ENCODE peak calls at places on chromosomes 5 and 9, in seven cellular contexts. E is CD8-positive, alpha-beta memory T cell; C is mesenchymal stem cell; U is AG09309; S is right lobe of liver; M is foreskin fibroblast; I is endothelial cell of umbilical vein. H is an unnamed sample.

GRCh38 chr5:108900668-108901067 is 153.0 kb downstream of the FER start:
- DNase-seq in C (peak), M (peak), E (no peak), I (peak), U (no peak), S (no peak), H (no peak)

GRCh38 chr9:118423021-118423420 is 718.8 kb downstream of the TLR4 start:
- DNase-seq in E (no peak), C (no peak), S (no peak), U (no peak), M (no peak), I (no peak), H (no peak)

GRCh38 chr5:32522429-32523143 is 62.8 kb upstream of the SUB1 start:
- DNase-seq in E (no peak), C (no peak), S (no peak), I (no peak), U (peak), M (peak), H (no peak)

GRCh38 chr9:95771556-95772280 is 103.8 kb upstream of the ERCC6L2 start:
- DNase-seq in E (no peak), U (no peak), I (no peak), C (peak), S (no peak), M (no peak), H (no peak)

GRCh38 chr5:111976705-111977104 is 219.7 kb upstream of the NREP start:
- DNase-seq in C (peak), I (no peak), U (peak), M (peak), E (no peak), S (no peak), H (no peak)

GRCh38 chr5:21739096-21739495 is 1114.0 kb downstream of the CDH12 start:
- DNase-seq in C (no peak), U (no peak), M (no peak), E (no peak), S (no peak), I (no peak), H (no peak)

GRCh38 chr9:16030513-16031185 is 477.8 kb downstream of the CCDC171 start:
- DNase-seq in U (peak), M (peak), I (peak), C (peak), E (no peak), S (no peak), H (peak)

GRCh38 chr9:107290619-107291018 is 7.5 kb downstream of the RAD23B start:
- DNase-seq in C (no peak), M (no peak), S (no peak), E (no peak), I (no peak), U (no peak), H (no peak)

GRCh38 chr9:19431361-19432171 is 22.8 kb downstream of the ACER2 start:
- DNase-seq in S (no peak), U (no peak), I (peak), C (no peak), E (no peak), M (no peak), H (no peak)

GRCh38 chr5:73791389-73791788 is 165.4 kb downstream of the ARHGEF28 start:
- DNase-seq in U (no peak), I (no peak), C (no peak), E (no peak), S (no peak), M (no peak), H (no peak)

GRCh38 chr9:74496819-74497749 is at the start of gene RORB:
- DNase-seq in E (peak), M (peak), C (peak), I (peak), S (peak), U (no peak), H (peak)

GRCh38 chr5:22678886-22679285 is 174.3 kb downstream of the CDH12 start:
- DNase-seq in M (no peak), U (no peak), I (no peak), E (no peak), C (no peak), S (no peak), H (no peak)

GRCh38 chr5:143182901-143183820 is 220.3 kb downstream of the NR3C1 start:
- DNase-seq in U (no peak), M (no peak), C (no peak), S (peak), I (peak), E (no peak), H (no peak)

GRCh38 chr5:180803181-180804128 is 849 bp upstream of the MGAT1 start:
- DNase-seq in S (peak), C (peak), M (peak), I (peak), E (peak), U (no peak), H (peak)

GRCh38 chr9:136043386-136044054 is 51.6 kb downstream of the NACC2 start:
- DNase-seq in S (peak), U (no peak), M (no peak), C (no peak), E (no peak), I (no peak), H (no peak)

GRCh38 chr5:109612278-109612905 is 77.3 kb upstream of the MAN2A1 start:
- DNase-seq in I (no peak), C (no peak), E (no peak), M (no peak), S (no peak), U (no peak), H (no peak)

GRCh38 chr5:28603869-28604268 is 1565.5 kb upstream of the CDH9 start:
- DNase-seq in M (no peak), S (no peak), I (no peak), C (no peak), U (no peak), E (no peak), H (no peak)

GRCh38 chr9:16105576-16105975 is 552.7 kb downstream of the CCDC171 start:
- DNase-seq in I (no peak), U (no peak), E (no peak), S (no peak), C (no peak), M (peak), H (no peak)

GRCh38 chr9:119272500-119273211 is 96.6 kb downstream of the BRINP1 start:
- DNase-seq in I (no peak), S (no peak), E (no peak), C (no peak), U (no peak), M (no peak), H (no peak)

GRCh38 chr9:86369810-86370209 is 15.6 kb upstream of the TUT7 start:
- DNase-seq in C (no peak), I (no peak), M (no peak), U (no peak), S (peak), E (no peak), H (no peak)

GRCh38 chr5:179906294-179906794 is 1.4 kb downstream of the TBC1D9B start:
- DNase-seq in M (no peak), U (no peak), E (no peak), S (no peak), I (no peak), C (no peak), H (peak)

GRCh38 chr9:79233542-79233941 is 338.2 kb upstream of the TLE4 start:
- DNase-seq in E (no peak), I (peak), C (peak), M (peak), S (no peak), U (no peak), H (peak)

GRCh38 chr5:9622891-9623547 is 7.1 kb downstream of the TAS2R1 start:
- DNase-seq in E (no peak), S (no peak), I (no peak), C (peak), M (peak), U (peak), H (no peak)

GRCh38 chr5:38931731-38932130 is 85.9 kb downstream of the OSMR start:
- DNase-seq in S (no peak), E (no peak), U (no peak), M (peak), C (no peak), I (no peak), H (no peak)

GRCh38 chr9:134141906-134142305 is 6.0 kb downstream of the WDR5 start:
- DNase-seq in I (no peak), C (no peak), S (no peak), E (no peak), M (no peak), U (no peak), H (no peak)

GRCh38 chr5:170633235-170634041 is 129.6 kb downstream of the KCNIP1 start:
- DNase-seq in E (no peak), S (no peak), U (peak), I (peak), M (peak), C (peak), H (peak)

GRCh38 chr5:170631471-170632195 is 127.8 kb downstream of the KCNIP1 start:
- DNase-seq in M (peak), U (no peak), C (peak), S (no peak), I (no peak), E (no peak), H (no peak)

GRCh38 chr5:170632985-170633234 is 129.1 kb downstream of the KCNIP1 start:
- DNase-seq in I (no peak), C (no peak), E (peak), M (peak), U (no peak), S (peak), H (no peak)

GRCh38 chr5:170630711-170631141 is 126.9 kb downstream of the KCNIP1 start:
- DNase-seq in M (no peak), E (no peak), U (no peak), I (no peak), C (no peak), S (no peak), H (no peak)

GRCh38 chr5:170632266-170632984 is 128.6 kb downstream of the KCNIP1 start:
- DNase-seq in E (no peak), U (no peak), M (peak), I (no peak), S (no peak), C (peak), H (no peak)
- H3K4me3 ChIP-seq in E (peak), U (no peak), M (no peak), I (no peak), S (no peak), C (no peak), H (no peak)

DNA sequence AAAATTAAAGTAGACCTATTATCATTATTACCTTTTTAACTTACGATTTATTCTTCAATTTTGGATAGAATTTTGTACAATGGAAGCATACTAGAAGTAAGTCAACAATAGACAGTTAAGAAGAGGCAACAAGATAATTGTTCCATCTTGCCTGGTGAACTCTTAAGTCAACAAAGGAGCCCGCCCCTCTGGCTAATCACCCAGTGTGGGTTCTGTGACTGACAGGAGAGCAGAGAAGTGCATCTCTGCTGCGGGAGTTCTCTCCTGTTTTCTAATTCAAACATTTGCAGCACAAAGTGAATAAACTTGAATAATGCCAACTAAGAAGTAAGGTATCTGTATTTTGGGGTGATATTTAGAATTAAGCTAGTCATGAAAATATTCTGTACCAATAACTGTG is 6.7 kb upstream of the ISL1 start:
- DNase-seq in C (no peak), S (no peak), U (no peak), M (no peak), E (no peak), I (no peak), H (no peak)
- H3K4me3 ChIP-seq in C (no peak), S (no peak), U (no peak), M (no peak), E (no peak), I (no peak), H (no peak)

GRCh38 chr5:132822650-132823480 is 7.6 kb downstream of the SHROOM1 start:
- DNase-seq in E (no peak), I (no peak), M (no peak), C (peak), S (no peak), U (no peak), H (no peak)

GRCh38 chr5:132821791-132822190 is 8.7 kb downstream of the SHROOM1 start:
- DNase-seq in S (no peak), M (peak), C (peak), I (peak), U (no peak), E (no peak), H (no peak)

GRCh38 chr5:132824426-132824825 is 6.0 kb downstream of the SHROOM1 start:
- DNase-seq in E (no peak), S (no peak), I (no peak), M (no peak), C (no peak), U (no peak), H (no peak)

GRCh38 chr5:132825165-132825823 is 5.2 kb downstream of the SHROOM1 start:
- DNase-seq in C (no peak), I (no peak), E (no peak), S (no peak), M (no peak), U (no peak), H (no peak)

DNA sequence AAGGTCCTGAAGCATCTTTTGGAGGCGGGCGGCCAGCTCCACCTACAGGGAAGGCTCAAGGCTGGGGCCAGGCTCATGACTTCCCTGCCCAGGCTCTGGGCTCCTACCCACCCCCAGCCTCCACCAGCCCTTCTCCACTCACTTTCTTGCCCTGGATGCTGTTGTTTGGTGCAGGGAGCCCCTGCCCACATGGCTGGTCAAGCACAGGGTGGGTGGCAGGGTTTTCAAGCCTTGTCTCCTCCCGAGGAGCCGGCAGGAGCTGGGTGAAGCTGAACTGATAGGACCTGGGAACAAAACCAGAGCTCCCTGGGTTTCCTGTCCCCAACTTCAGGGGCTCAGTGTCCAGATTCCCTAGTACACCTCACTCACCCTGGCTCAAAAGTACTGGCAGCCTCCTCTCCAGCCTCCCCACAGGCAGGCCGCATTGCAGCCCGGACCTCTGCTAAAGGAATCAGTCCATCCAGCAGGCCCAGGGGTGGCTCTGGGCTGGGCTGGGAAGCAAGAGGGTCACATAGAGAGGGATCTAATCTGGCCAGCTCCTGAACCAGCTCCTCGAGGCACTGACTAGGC is 6.9 kb downstream of the SHROOM1 start:
- DNase-seq in C (no peak), M (no peak), E (no peak), I (no peak), S (no peak), U (no peak), H (no peak)
- H3K4me3 ChIP-seq in C (peak), M (no peak), E (no peak), I (no peak), S (no peak), U (no peak), H (no peak)

GRCh38 chr5:55509768-55510522 is 24.8 kb downstream of the PLPP1 start:
- DNase-seq in S (no peak), E (no peak), U (no peak), C (no peak), M (peak), I (peak), H (no peak)
- H3K4me3 ChIP-seq in S (no peak), E (no peak), U (no peak), C (no peak), M (no peak), I (no peak), H (no peak)

GRCh38 chr9:114112325-114112724 is 13.2 kb upstream of the KIF12 start:
- DNase-seq in I (no peak), E (no peak), U (no peak), M (peak), C (no peak), S (no peak), H (no peak)

GRCh38 chr9:114110180-114110579 is 11.1 kb upstream of the KIF12 start:
- DNase-seq in E (no peak), U (peak), M (peak), I (no peak), S (no peak), C (peak), H (no peak)

GRCh38 chr9:114109106-114109505 is 10.0 kb upstream of the KIF12 start:
- DNase-seq in C (no peak), M (no peak), E (no peak), I (no peak), S (no peak), U (no peak), H (no peak)

GRCh38 chr9:114108016-114108833 is 9.1 kb upstream of the KIF12 start:
- DNase-seq in M (peak), U (no peak), C (peak), E (peak), I (peak), S (peak), H (peak)

GRCh38 chr9:114107286-114108001 is 8.4 kb upstream of the KIF12 start:
- DNase-seq in I (no peak), S (no peak), M (no peak), E (no peak), U (no peak), C (no peak), H (no peak)
- H3K4me3 ChIP-seq in I (no peak), S (no peak), M (no peak), E (no peak), U (no peak), C (no peak), H (no peak)

DNA sequence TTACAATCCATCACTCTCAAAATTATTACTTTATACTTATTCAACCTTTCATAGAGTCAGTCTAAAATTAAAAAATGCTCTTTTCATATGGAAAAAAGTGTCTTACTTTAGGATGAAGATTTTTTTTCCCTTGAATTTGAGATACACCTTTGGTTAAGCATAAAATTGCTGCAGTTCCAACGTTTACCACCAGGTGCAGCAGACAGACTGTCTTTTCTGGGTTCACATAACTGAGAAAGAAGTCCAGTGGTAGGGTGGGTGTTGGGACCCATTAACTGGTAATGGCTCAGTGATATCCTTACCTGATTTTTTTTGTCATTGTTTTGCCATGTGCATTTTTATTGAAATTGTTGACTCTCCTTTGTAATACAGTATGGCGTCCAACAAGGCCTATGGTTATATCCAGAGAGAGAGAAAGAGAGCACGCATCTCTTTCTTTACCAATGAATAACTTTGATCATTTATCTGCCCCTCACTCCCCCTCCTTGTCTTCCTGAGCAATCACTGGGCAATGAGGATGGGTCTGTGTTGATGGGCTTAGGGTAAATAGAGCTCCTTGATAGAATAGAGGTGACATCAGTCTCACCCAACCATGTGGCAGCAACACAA is 98.4 kb downstream of the FBXL7 start:
- DNase-seq in C (no peak), M (peak), U (no peak), I (no peak), E (no peak), S (no peak), H (peak)
- H3K4me3 ChIP-seq in C (no peak), M (no peak), U (no peak), I (no peak), E (no peak), S (no peak), H (no peak)

DNA sequence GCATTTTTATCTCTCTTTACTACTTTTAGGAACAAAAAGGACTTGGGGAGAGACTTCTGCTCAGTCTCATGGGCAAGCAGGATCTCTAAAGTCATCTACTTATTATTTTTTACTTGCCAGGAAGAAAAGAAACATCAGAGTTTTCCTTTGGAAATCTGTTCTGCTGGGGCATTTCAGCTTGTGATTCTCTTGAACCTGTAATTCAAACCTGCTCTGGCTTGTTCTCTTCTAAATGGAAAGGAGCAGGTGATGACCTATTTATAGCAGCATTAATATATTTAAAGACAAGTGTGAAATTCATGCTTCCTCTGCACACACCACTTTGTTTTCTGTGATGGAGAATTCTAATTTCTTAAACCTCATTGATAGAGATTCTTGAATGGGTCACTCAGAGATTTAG is 2.0 kb downstream of the ADCY2 start:
- DNase-seq in E (no peak), M (no peak), U (no peak), I (no peak), C (no peak), S (no peak), H (no peak)
- H3K4me3 ChIP-seq in E (no peak), M (no peak), U (no peak), I (no peak), C (no peak), S (no peak), H (no peak)

DNA sequence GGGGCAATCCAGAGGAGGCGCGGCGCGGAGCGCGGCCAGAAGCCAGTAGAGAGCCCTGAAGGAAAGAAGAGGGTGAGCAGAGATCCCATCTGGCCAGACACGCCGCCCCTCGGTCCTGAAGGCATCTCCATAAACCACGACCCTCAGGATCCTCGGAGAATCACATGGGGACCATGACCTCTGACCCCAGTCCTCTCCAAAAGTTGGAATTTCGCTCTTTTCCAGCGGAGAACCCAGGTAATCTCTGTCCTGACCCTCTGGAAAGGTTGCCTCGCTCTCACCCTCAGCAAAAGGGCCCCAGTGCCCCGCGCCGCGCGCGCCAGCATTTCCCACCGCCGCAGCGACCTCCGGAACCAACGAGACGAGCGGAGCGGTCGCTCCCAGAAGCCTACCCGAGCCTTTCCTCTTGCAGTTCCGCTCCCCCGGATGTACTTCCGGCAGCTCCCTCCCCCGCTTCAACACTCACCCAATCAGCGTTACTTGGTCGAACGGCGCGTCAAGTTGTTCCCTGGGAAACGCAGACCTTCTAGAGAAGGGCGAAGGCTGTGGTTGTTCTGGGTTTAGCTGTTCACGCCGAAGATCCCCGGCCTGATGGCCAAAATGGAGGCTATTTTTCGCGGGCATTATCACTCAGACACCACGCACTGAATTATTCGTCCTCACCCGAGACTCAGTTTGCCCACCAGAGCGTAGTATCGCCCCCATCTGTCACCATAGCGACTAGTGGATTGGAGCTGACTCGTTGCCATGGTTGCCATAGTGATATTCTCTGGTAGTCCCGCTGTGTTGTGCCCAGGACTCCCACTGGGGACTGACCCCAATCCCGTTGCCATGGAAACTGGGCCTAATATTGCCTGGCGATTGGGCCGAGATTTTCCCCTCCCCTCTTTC is at the start of gene STOML2:
- DNase-seq in E (peak), S (peak), C (peak), U (peak), I (peak), M (peak), H (peak)
- H3K4me3 ChIP-seq in E (peak), S (peak), C (peak), U (peak), I (peak), M (peak), H (peak)